ENCODE peak calls at places on chromosomes 3 and 15, in nine cellular contexts. L, Z, X, S, I, J, Y, D and N are unnamed samples. For H3K4me1 and H3K9me3, the result is how much of the 10 kb centered on the place peaks cover.

GRCh38 chr15:98881526-98882517 is 125.8 kb downstream of the PGPEP1L start:
- DNase-seq in X (no peak), L (peak), Z (peak), D (peak), S (no peak), J (no peak), I (peak), Y (no peak), N (no peak)

GRCh38 chr15:75809986-75810750 is 33.1 kb upstream of the UBE2Q2 start:
- DNase-seq in S (no peak), L (no peak), X (no peak), I (peak), D (no peak), Y (peak), J (no peak), Z (peak), N (no peak)

GRCh38 chr3:108899530-108899929 is 54.1 kb downstream of the GUCA1C start:
- DNase-seq in Z (no peak), L (no peak), S (no peak), D (no peak), I (no peak), Y (no peak), X (no peak), J (no peak), N (no peak)

GRCh38 chr15:74725241-74725774 is at the start of gene CYP1A1:
- DNase-seq in X (no peak), Z (peak), Y (peak), D (no peak), J (no peak), L (peak), S (no peak), I (no peak), N (no peak)

GRCh38 chr3:31050296-31050695 is 155.8 kb upstream of the GADL1 start:
- DNase-seq in X (no peak), D (peak), Z (no peak), L (no peak), I (no peak), S (no peak), Y (no peak), J (no peak), N (no peak)

GRCh38 chr3:111128884-111129283 is 57.3 kb downstream of the NECTIN3 start:
- DNase-seq in J (no peak), Z (no peak), S (no peak), Y (no peak), I (no peak), D (no peak), X (no peak), L (no peak), N (no peak)

GRCh38 chr3:52257911-52258310 is 12.4 kb downstream of the PPM1M start:
- DNase-seq in Y (no peak), I (no peak), D (no peak), X (no peak), Z (no peak), L (no peak), J (no peak), S (no peak), N (no peak)

GRCh38 chr15:74425634-74426033 is 8.1 kb downstream of the SEMA7A start:
- DNase-seq in L (peak), X (no peak), Z (no peak), Y (no peak), I (no peak), S (no peak), J (no peak), D (no peak), N (no peak)

GRCh38 chr15:90885432-90886290 is 1.4 kb downstream of the FES start:
- DNase-seq in Y (peak), L (peak), J (no peak), Z (peak), S (peak), X (peak), I (peak), D (peak), N (no peak)

GRCh38 chr3:70999730-71000129 is 583.8 kb downstream of the FOXP1 start:
- DNase-seq in L (no peak), X (no peak), Z (no peak), S (no peak), J (no peak), Y (no peak), I (no peak), D (no peak), N (no peak)

GRCh38 chr3:184172681-184173373 is 1.8 kb upstream of the AP2M1 start:
- DNase-seq in J (no peak), Y (no peak), L (no peak), Z (no peak), I (no peak), D (no peak), S (no peak), X (no peak), N (no peak)

GRCh38 chr15:89899303-89899946 is 5.6 kb upstream of the AP3S2 start:
- DNase-seq in J (no peak), D (no peak), I (no peak), L (no peak), S (no peak), X (no peak), Z (no peak), Y (no peak), N (no peak)

GRCh38 chr3:122743581-122744120 is 50.0 kb downstream of the HSPBAP1 start:
- DNase-seq in J (no peak), Y (no peak), Z (no peak), X (no peak), D (no peak), S (no peak), L (no peak), I (no peak), N (no peak)

GRCh38 chr3:195522254-195523023 is 20.7 kb downstream of the PPP1R2 start:
- DNase-seq in L (peak), J (no peak), I (peak), Y (no peak), D (no peak), S (no peak), X (no peak), Z (peak), N (no peak)

GRCh38 chr3:11668243-11669232 is 24.8 kb upstream of the VGLL4 start:
- DNase-seq in J (no peak), L (no peak), D (no peak), S (no peak), Y (no peak), Z (no peak), X (no peak), I (no peak), N (no peak)

GRCh38 chr3:59251899-59252298 is 202.1 kb upstream of the CFAP20DC start:
- DNase-seq in D (no peak), L (no peak), X (no peak), Y (no peak), J (no peak), I (no peak), Z (no peak), S (no peak), N (no peak)

GRCh38 chr15:98154863-98155262 is 194.4 kb downstream of the ARRDC4 start:
- DNase-seq in D (no peak), S (no peak), X (no peak), Z (no peak), L (no peak), J (no peak), Y (no peak), I (no peak), N (no peak)

GRCh38 chr3:54067060-54067459 is 55.3 kb upstream of the CACNA2D3 start:
- DNase-seq in L (no peak), J (no peak), Z (no peak), D (no peak), X (no peak), Y (no peak), S (no peak), I (no peak), N (no peak)

GRCh38 chr3:155963557-155963956 is 93.1 kb downstream of the GMPS start:
- DNase-seq in Z (no peak), L (no peak), J (no peak), D (no peak), I (no peak), Y (no peak), S (no peak), X (no peak), N (no peak)

GRCh38 chr15:100733088-100733487 is 130.7 kb downstream of the ASB7 start:
- DNase-seq in S (peak), L (no peak), X (no peak), I (no peak), Z (no peak), D (no peak), Y (no peak), J (peak), N (no peak)

GRCh38 chr3:17643691-17644090 is 98.7 kb downstream of the TBC1D5 start:
- DNase-seq in J (no peak), D (no peak), I (no peak), S (no peak), X (no peak), Z (no peak), L (no peak), Y (no peak), N (no peak)

DNA sequence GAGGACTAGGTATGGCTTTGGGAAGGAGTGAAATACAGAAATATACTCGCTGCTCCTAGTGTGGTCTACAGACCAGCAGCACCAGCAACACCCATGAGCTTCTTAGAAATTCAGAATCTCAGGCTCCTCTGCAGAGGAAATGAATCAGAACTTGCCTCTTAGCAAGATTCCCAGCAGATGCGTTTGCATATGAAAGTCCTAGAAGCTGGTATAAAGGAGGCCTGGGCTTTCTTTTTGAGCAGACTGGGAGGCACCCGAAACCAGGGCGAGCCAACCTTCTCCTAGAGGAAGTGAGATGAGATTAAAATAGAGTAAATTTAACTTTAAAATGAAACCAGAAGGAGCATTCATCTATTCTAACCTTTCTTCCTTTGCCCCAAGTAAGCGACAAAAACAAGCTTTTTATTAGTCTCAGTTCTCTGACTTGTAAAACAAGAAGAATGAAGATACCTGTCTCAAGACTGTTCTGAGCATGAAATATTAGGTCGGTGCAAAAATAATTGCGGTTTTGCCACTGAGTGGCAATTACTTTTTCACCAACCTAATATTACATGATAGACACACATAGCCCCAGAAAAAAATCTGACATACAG is 140.0 kb downstream of the PDZRN3 start:
- DNase-seq in D (no peak), Z (no peak), Y (no peak), S (no peak), X (no peak), J (no peak), I (peak), L (no peak), N (no peak)
- H3K4me1 ChIP-seq in D (under half), Z (half or more), Y (half or more), S (under half), X (half or more), J (under half), I (under half), L (under half), N (under half)

GRCh38 chr3:126087552-126088175 is 3.7 kb upstream of the SLC41A3 start:
- DNase-seq in Z (no peak), J (no peak), X (no peak), Y (no peak), S (no peak), L (no peak), D (no peak), I (peak), N (no peak)
- H3K9me3 ChIP-seq in Z (under half), J (under half), X (under half), Y (under half), S (under half), L (under half), D (under half), I (under half), N (under half)

GRCh38 chr15:66936115-66936863 is 129.1 kb upstream of the SMAD3 start:
- DNase-seq in D (no peak), Y (no peak), L (no peak), J (no peak), I (no peak), S (peak), X (peak), Z (no peak), N (no peak)
- H3K4me1 ChIP-seq in D (under half), Y (under half), L (under half), J (under half), I (under half), S (under half), X (under half), Z (under half), N (under half)

GRCh38 chr3:62246094-62246493 is 127.3 kb downstream of the FEZF2 start:
- DNase-seq in Z (no peak), L (no peak), I (no peak), X (no peak), Y (no peak), S (no peak), D (no peak), J (no peak), N (no peak)
- H3K9me3 ChIP-seq in Z (under half), L (under half), I (under half), X (under half), Y (under half), S (under half), D (under half), J (under half), N (under half)

GRCh38 chr3:39141211-39141995 is 12.0 kb downstream of the CSRNP1 start:
- DNase-seq in S (peak), I (no peak), Z (no peak), X (peak), L (no peak), Y (peak), D (no peak), J (no peak), N (no peak)
- H3K4me1 ChIP-seq in S (under half), I (under half), Z (under half), X (half or more), L (under half), Y (half or more), D (under half), J (half or more), N (half or more)